ENCODE peak calls at places on chromosomes 12 and 14, in eight cellular contexts. X is lower leg skin, P is heart left ventricle, H is left lung, U is foreskin fibroblast, G is psoas muscle, Q is mammary epithelial cell, Z is IMR-90. K is an unnamed sample.
A peak's percentile ranks its signal among the peaks of the same experiment; 100 is the strongest.

GRCh38 chr14:43252866-43253265 is 1254.2 kb downstream of the FSCB start:
- DNase-seq in U (no peak), Z (no peak), X (no peak), H (no peak), G (no peak), P (no peak), Q (no peak), K (no peak)

GRCh38 chr12:76274699-76275098 is 73.5 kb downstream of the BBS10 start:
- DNase-seq in X (no peak), Q (peak; percentile 40), H (no peak), G (no peak), U (no peak), Z (peak; percentile 77), P (no peak), K (peak; percentile 74)

GRCh38 chr14:33796356-33796755 is 154.5 kb downstream of the EGLN3 start:
- DNase-seq in H (no peak), G (no peak), P (no peak), U (no peak), Q (no peak), X (no peak), Z (no peak), K (no peak)

GRCh38 chr12:87127272-87127671 is 871.1 kb upstream of the MGAT4C start:
- DNase-seq in P (no peak), U (peak; percentile 16), Z (peak; percentile 61), X (no peak), G (no peak), Q (peak; percentile 47), H (no peak), K (no peak)

GRCh38 chr14:60648934-60649814 is at the start of gene SIX1:
- DNase-seq in H (peak; percentile 87), U (peak; percentile 96), X (no peak), P (peak; percentile 57), Z (peak; percentile 95), Q (peak; percentile 90), G (peak; percentile 92), K (peak; percentile 72)

GRCh38 chr12:54416908-54417603 is 2.0 kb downstream of the ITGA5 start:
- DNase-seq in Z (no peak), H (no peak), P (no peak), G (no peak), Q (no peak), X (no peak), U (no peak), K (no peak)

GRCh38 chr12:50234347-50234746 is 49.0 kb downstream of the LIMA1 start:
- DNase-seq in U (no peak), G (no peak), X (no peak), Z (no peak), Q (peak; percentile 83), H (no peak), P (no peak), K (no peak)

GRCh38 chr12:67677166-67677565 is 28.6 kb downstream of the DYRK2 start:
- DNase-seq in Z (peak; percentile 27), X (no peak), U (no peak), P (no peak), H (no peak), Q (peak; percentile 25), G (no peak), K (no peak)

GRCh38 chr12:66107451-66107915 is 23.1 kb downstream of the LLPH start:
- DNase-seq in P (peak; percentile 37), Z (peak; percentile 94), G (peak; percentile 55), H (no peak), U (peak; percentile 91), X (peak; percentile 78), Q (peak; percentile 91), K (peak; percentile 92)

GRCh38 chr12:89678225-89678624 is 30.4 kb downstream of the ATP2B1 start:
- DNase-seq in X (no peak), H (no peak), P (no peak), G (no peak), Q (no peak), Z (no peak), U (no peak), K (no peak)

GRCh38 chr12:57629897-57630471 is 3.0 kb downstream of the B4GALNT1 start:
- DNase-seq in G (peak; percentile 28), U (no peak), Q (no peak), P (no peak), H (no peak), Z (no peak), X (no peak), K (no peak)

GRCh38 chr14:77883479-77884238 is 83.8 kb downstream of the ADCK1 start:
- DNase-seq in G (peak; percentile 34), H (no peak), U (no peak), Z (no peak), X (no peak), P (no peak), Q (no peak), K (no peak)

GRCh38 chr12:8951744-8952143 is 2.3 kb upstream of the M6PR start:
- DNase-seq in G (no peak), X (no peak), U (no peak), H (no peak), P (no peak), Z (no peak), Q (no peak), K (no peak)

GRCh38 chr12:8950287-8950574 is 786 bp upstream of the M6PR start:
- DNase-seq in G (no peak), Z (no peak), Q (no peak), P (no peak), X (no peak), H (no peak), U (no peak), K (no peak)

GRCh38 chr12:8948711-8949524 is 527 bp downstream of the M6PR start:
- DNase-seq in G (no peak), Q (peak; percentile 35), Z (peak; percentile 40), U (peak; percentile 25), X (no peak), P (no peak), H (no peak), K (no peak)

GRCh38 chr12:8949525-8950286 is at the start of gene M6PR:
- DNase-seq in Z (peak; percentile 92), P (peak; percentile 94), U (peak; percentile 91), Q (peak; percentile 97), X (peak; percentile 94), H (peak; percentile 97), G (peak; percentile 97), K (peak; percentile 86)

DNA sequence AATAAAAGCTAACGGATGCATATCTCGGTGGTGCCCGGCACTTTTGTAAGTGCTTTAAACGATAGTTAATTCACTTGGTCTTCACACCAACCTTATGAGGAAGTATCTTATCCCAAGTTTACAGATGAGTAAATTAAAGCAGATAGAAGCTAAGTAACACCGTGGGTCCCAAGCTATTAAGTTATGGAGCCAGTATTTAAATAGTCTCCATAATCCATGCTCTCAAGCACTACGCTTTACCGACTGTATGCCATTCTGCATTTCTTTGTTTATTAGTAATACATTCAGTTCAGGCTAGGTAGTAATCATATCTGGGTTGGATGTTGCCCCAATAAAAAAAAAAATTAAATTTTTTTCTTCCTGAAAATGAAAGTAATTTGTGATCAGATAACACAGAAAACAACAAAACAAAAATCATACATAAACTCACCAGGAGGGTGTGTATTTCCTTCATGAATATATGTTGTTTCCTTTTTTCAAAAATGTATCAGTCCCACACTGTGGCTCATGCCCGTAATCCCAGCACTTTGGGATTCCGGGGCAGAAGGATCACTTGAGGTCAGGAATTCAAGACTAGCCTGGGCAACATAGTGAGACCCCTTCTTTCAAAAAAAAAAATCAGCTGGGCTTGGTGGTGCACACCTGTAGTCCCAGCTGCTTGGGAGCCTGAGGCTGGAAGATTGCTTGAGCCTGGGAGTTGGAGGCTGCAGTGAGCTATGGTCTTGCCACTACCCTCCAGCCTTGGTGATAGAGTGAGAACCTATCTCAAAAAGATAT is 1.4 kb upstream of the M6PR start:
- DNase-seq in U (no peak), Q (no peak), Z (no peak), H (no peak), X (no peak), P (no peak), G (no peak), K (no peak)
- TF ChIP-seq CTCF in U (no peak), Q (no peak), Z (no peak), H (no peak), X (no peak), P (no peak), G (no peak), K (no peak)

GRCh38 chr12:4320859-4321701 is at the start of gene TIGAR:
- DNase-seq in G (peak; percentile 97), P (peak; percentile 95), Q (peak; percentile 97), U (peak; percentile 96), X (peak; percentile 86), Z (peak; percentile 93), H (peak; percentile 99), K (peak; percentile 77)

GRCh38 chr12:4324366-4324765 is 3.4 kb downstream of the TIGAR start:
- DNase-seq in P (no peak), H (peak; percentile 69), U (no peak), X (no peak), Z (no peak), Q (no peak), G (no peak), K (no peak)

GRCh38 chr12:4323400-4323799 is 2.4 kb downstream of the TIGAR start:
- DNase-seq in Z (no peak), X (no peak), Q (no peak), H (no peak), P (no peak), G (no peak), U (no peak), K (no peak)

GRCh38 chr12:4320287-4320858 is 640 bp upstream of the TIGAR start:
- DNase-seq in Q (no peak), P (no peak), H (no peak), X (no peak), U (no peak), G (no peak), Z (no peak), K (no peak)

GRCh38 chr12:4322789-4323188 is 1.8 kb downstream of the TIGAR start:
- DNase-seq in H (no peak), G (no peak), U (no peak), P (no peak), Q (no peak), Z (no peak), X (no peak), K (no peak)
- H3K4me3 ChIP-seq in H (no peak overlapping the region), G (peak overlapping the region; percentile 99), U (no peak overlapping the region), P (no peak overlapping the region), Q (peak overlapping the region; percentile 87), Z (no peak overlapping the region), X (no peak overlapping the region), K (no peak overlapping the region)

GRCh38 chr14:54881761-54882401 is 20.7 kb downstream of the GCH1 start:
- DNase-seq in P (no peak), Q (peak; percentile 34), G (no peak), H (no peak), Z (peak; percentile 35), U (no peak), X (no peak), K (no peak)
- TF ChIP-seq CTCF in P (no peak), Q (no peak), G (no peak), H (no peak), Z (no peak), U (no peak), X (no peak), K (no peak)

DNA sequence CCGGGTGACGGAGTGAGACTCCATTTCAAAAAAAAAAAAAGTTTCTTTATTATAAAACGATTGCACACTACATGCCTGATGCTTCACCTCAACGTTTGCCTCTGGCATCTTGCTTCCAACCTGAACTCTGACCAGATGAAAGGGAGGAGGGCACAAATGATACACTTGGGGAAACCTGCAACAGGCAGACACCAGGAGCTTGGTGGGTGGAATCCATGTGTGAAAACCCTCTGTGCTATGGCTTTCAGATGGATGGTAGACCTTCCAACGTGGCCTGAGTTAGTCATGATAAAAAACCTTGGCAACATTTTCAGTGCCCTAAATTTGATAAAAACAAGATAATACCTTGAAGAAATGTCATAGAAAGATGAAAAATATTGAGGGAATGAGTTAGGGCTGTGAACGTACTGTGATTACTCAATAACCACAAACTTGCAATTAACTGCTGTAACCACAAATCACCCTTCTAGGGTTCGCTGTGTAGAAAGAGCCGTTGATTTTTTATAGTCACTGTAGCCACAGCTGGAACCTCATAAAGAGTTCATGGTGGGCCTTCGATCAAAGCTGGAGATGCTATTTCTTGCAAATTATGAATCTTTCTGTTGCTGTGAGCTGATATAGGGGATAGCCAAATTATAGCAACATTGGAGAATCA is 26.1 kb upstream of the GZMB start:
- DNase-seq in U (no peak), X (no peak), P (no peak), H (no peak), Z (no peak), Q (peak; percentile 61), G (no peak), K (no peak)
- H3K4me3 ChIP-seq in U (no peak overlapping the region), X (no peak overlapping the region), P (no peak overlapping the region), H (no peak overlapping the region), Z (no peak overlapping the region), Q (no peak overlapping the region), G (no peak overlapping the region), K (no peak overlapping the region)

K was measured in astrocyte of the cerebellum.